ENCODE peak calls at places on chromosomes 5 and 9, in five cellular contexts. P, K, X, B and Z are unnamed samples.

GRCh38 chr9:78295731-78296130 is 1.2 kb upstream of the PSAT1 start:
- DNase-seq in P (no peak), K (no peak), X (no peak), B (peak), Z (peak)

GRCh38 chr5:61416410-61416809 is 84.4 kb downstream of the ZSWIM6 start:
- DNase-seq in P (no peak), K (no peak), X (no peak), B (peak), Z (no peak)

GRCh38 chr9:114055061-114055460 is 23.0 kb downstream of the AMBP start:
- DNase-seq in P (no peak), K (no peak), X (no peak), B (no peak), Z (no peak)

GRCh38 chr5:181167814-181168488 is 20.6 kb downstream of the OR2V2 start:
- DNase-seq in P (no peak), K (peak), X (no peak), B (peak), Z (no peak)

GRCh38 chr9:137062384-137062783 is 8.0 kb downstream of the SAPCD2 start:
- DNase-seq in P (no peak), K (no peak), X (no peak), B (no peak), Z (no peak)

GRCh38 chr5:53403758-53404157 is 76.7 kb upstream of the FST start:
- DNase-seq in P (no peak), K (no peak), X (no peak), B (no peak), Z (no peak)

GRCh38 chr9:116998305-116998704 is 311.2 kb downstream of the TRIM32 start:
- DNase-seq in P (no peak), K (no peak), X (no peak), B (peak), Z (no peak)

GRCh38 chr9:17837931-17838330 is 259.1 kb downstream of the SH3GL2 start:
- DNase-seq in P (no peak), K (no peak), X (no peak), B (no peak), Z (peak)